ENCODE peak calls at places on chromosome 9, in four cellular contexts. One of them, this sample, is unnamed.

GRCh38 chr9:419571-420156 is 205.0 kb downstream of the DOCK8 start:
- DNase-seq in MM.1S: no peak
- DNase-seq in GM23248: peak
- DNase-seq in kidney epithelial cell: no peak
- DNase-seq in this sample: peak

GRCh38 chr9:37026085-37026935 is 7.8 kb downstream of the PAX5 start:
- DNase-seq in MM.1S: no peak
- DNase-seq in GM23248: peak
- DNase-seq in kidney epithelial cell: no peak
- DNase-seq in this sample: no peak

GRCh38 chr9:34140853-34141252 is 14.4 kb upstream of the DCAF12 start:
- DNase-seq in MM.1S: no peak
- DNase-seq in GM23248: no peak
- DNase-seq in kidney epithelial cell: no peak
- DNase-seq in this sample: no peak

GRCh38 chr9:104539275-104539674 is 2.6 kb upstream of the OR13C3 start:
- DNase-seq in MM.1S: no peak
- DNase-seq in GM23248: no peak
- DNase-seq in kidney epithelial cell: no peak
- DNase-seq in this sample: no peak

GRCh38 chr9:108049026-108049591 is 559.5 kb upstream of the KLF4 start:
- DNase-seq in GM23248: peak
- DNase-seq in kidney epithelial cell: peak
- DNase-seq in MM.1S: no peak
- DNase-seq in this sample: peak

GRCh38 chr9:4985376-4986266 is 549 bp downstream of the JAK2 start:
- DNase-seq in MM.1S: peak
- DNase-seq in GM23248: peak
- DNase-seq in kidney epithelial cell: no peak
- DNase-seq in this sample: peak

GRCh38 chr9:120343416-120343815 is 236.6 kb downstream of the CDK5RAP2 start:
- DNase-seq in MM.1S: no peak
- DNase-seq in kidney epithelial cell: no peak
- DNase-seq in GM23248: no peak
- DNase-seq in this sample: no peak

GRCh38 chr9:103789686-103790085 is 304.4 kb upstream of the SMC2 start:
- DNase-seq in MM.1S: peak
- DNase-seq in kidney epithelial cell: no peak
- DNase-seq in GM23248: peak
- DNase-seq in this sample: peak

GRCh38 chr9:135702002-135702721 is at the start of gene KCNT1:
- DNase-seq in kidney epithelial cell: no peak
- DNase-seq in GM23248: peak
- DNase-seq in MM.1S: peak
- DNase-seq in this sample: peak
- H3K4me3 ChIP-seq in kidney epithelial cell: no peak
- H3K4me3 ChIP-seq in GM23248: no peak
- H3K4me3 ChIP-seq in MM.1S: no peak
- H3K4me3 ChIP-seq in this sample: no peak

GRCh38 chr9:136095028-136095494 is at the start of gene NACC2:
- DNase-seq in GM23248: peak
- DNase-seq in MM.1S: no peak
- DNase-seq in kidney epithelial cell: no peak
- DNase-seq in this sample: peak

GRCh38 chr9:136096505-136097001 is 1.5 kb upstream of the NACC2 start:
- DNase-seq in MM.1S: no peak
- DNase-seq in GM23248: no peak
- DNase-seq in kidney epithelial cell: no peak
- DNase-seq in this sample: no peak

GRCh38 chr9:136093331-136093986 is 1.6 kb downstream of the NACC2 start:
- DNase-seq in MM.1S: no peak
- DNase-seq in GM23248: peak
- DNase-seq in kidney epithelial cell: no peak
- DNase-seq in this sample: peak

GRCh38 chr9:136093995-136094881 is 851 bp downstream of the NACC2 start:
- DNase-seq in GM23248: peak
- DNase-seq in kidney epithelial cell: no peak
- DNase-seq in MM.1S: no peak
- DNase-seq in this sample: peak

DNA sequence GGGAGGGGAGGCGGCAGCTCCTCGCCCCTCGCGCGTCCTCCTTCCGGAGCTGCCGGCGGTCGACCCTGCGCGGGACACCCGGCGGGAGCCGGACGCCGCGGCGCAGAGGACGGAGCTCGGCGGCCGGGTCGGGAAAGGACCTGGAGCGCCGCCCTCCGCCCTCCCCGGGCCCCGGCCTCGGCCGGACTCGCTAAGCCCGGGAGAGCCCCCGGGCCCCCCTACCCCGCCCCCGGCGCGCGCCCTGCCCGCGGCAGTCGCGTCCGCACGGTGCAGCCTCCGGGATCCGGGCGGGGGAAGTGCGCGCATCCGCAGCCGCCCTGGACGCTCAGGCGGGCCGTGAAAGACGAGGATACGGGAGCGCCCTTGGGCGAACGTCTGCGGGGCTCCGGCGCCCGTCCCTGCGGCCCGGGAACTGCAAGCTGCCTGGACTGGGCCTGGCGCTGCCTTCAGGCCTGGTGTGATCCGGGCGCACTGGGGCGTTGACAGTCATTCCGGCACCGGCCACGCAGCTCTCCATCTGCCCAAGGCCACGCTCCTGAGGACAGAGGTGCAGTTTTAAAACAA is 488 bp upstream of the NACC2 start:
- DNase-seq in GM23248: peak
- DNase-seq in kidney epithelial cell: no peak
- DNase-seq in MM.1S: no peak
- DNase-seq in this sample: peak
- H3K4me3 ChIP-seq in GM23248: peak
- H3K4me3 ChIP-seq in kidney epithelial cell: peak
- H3K4me3 ChIP-seq in MM.1S: no peak
- H3K4me3 ChIP-seq in this sample: peak

GRCh38 chr9:124078641-124079040 is 67.1 kb downstream of the LHX2 start:
- DNase-seq in kidney epithelial cell: no peak
- DNase-seq in MM.1S: no peak
- DNase-seq in GM23248: peak
- DNase-seq in this sample: peak
- H3K4me3 ChIP-seq in kidney epithelial cell: no peak
- H3K4me3 ChIP-seq in MM.1S: no peak
- H3K4me3 ChIP-seq in GM23248: peak
- H3K4me3 ChIP-seq in this sample: no peak

DNA sequence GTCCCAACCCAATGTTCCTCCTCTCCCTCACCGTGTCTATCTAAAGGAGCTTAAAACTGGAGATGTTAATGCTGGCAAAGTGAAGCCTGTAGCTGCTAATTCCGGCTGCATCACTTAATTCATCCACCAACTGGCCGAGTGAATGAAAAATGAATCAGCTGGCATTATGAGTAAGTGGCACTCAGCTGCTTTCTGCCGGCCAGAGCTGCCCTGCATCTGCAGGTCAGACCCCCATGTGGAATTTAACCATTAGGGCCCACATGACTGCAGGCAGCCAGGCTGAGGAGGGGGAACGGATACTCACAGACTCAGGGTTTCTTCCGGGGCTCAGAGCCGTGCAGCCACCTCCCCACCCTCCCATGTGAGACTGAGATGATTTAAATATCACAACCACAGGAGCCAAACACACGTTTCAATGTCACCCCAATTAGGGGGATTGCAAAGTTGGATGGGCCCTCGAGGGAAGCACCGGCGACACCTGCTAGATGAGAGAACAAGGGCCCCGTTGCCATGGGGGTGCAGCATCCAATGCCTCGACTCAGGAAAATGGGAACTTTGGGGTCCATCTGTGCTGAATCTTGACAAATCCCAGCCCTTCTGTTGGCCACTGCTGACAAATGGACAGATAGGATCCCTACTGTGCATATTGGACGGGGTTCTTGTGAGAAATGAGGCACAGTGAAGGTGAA is 115.6 kb upstream of the ALDH1B1 start:
- DNase-seq in kidney epithelial cell: no peak
- DNase-seq in GM23248: no peak
- DNase-seq in MM.1S: no peak
- DNase-seq in this sample: no peak
- H3K4me3 ChIP-seq in kidney epithelial cell: no peak
- H3K4me3 ChIP-seq in GM23248: no peak
- H3K4me3 ChIP-seq in MM.1S: no peak
- H3K4me3 ChIP-seq in this sample: no peak

GRCh38 chr9:116549061-116549664 is 137.9 kb upstream of the TRIM32 start:
- DNase-seq in kidney epithelial cell: peak
- DNase-seq in MM.1S: no peak
- DNase-seq in GM23248: peak
- DNase-seq in this sample: peak

GRCh38 chr9:116544896-116545295 is 142.2 kb upstream of the TRIM32 start:
- DNase-seq in kidney epithelial cell: no peak
- DNase-seq in GM23248: no peak
- DNase-seq in MM.1S: no peak
- DNase-seq in this sample: no peak

GRCh38 chr9:116546711-116547581 is 140.2 kb upstream of the TRIM32 start:
- DNase-seq in GM23248: peak
- DNase-seq in kidney epithelial cell: no peak
- DNase-seq in MM.1S: no peak
- DNase-seq in this sample: peak

GRCh38 chr9:116549786-116550660 is 137.1 kb upstream of the TRIM32 start:
- DNase-seq in kidney epithelial cell: no peak
- DNase-seq in MM.1S: no peak
- DNase-seq in GM23248: peak
- DNase-seq in this sample: peak

DNA sequence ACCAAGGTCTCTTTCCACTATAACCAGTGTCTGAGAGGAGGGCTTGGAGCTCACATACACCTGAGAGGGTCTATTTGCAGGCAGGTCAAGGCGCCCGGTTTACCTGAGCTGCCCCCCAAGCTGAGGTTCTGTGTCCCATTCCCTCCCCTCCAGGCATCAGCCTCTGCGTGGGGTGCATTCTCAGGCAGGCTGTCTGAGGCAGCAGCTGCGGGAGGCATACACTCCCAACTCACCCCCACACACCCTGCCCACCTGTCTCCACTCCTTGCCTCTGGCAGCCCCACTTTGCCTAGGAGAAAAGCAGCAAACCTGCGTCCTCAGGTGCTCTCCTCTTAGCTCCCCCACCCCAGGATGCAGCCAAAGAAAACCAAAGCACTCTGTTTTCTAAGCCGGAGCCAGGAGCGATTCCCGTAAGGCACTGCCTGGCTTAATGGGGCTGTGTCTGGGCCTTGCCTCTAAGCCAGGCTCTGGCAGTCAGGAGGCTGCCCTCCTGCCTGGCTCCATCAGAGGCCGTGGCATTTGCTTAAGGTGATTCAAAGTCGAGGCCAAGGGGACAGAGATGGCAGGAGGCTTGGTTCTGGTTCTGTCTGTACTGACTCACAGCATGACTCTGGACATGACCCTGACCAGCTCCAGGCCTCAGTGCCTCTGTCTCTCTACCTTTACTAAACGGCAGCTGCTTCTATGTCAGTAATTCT is 139.2 kb upstream of the TRIM32 start:
- DNase-seq in kidney epithelial cell: no peak
- DNase-seq in MM.1S: no peak
- DNase-seq in GM23248: no peak
- DNase-seq in this sample: no peak
- H3K4me3 ChIP-seq in kidney epithelial cell: no peak
- H3K4me3 ChIP-seq in MM.1S: no peak
- H3K4me3 ChIP-seq in GM23248: no peak
- H3K4me3 ChIP-seq in this sample: no peak

GRCh38 chr9:69961834-69962233 is 81.8 kb upstream of the MAMDC2 start:
- DNase-seq in kidney epithelial cell: no peak
- DNase-seq in MM.1S: no peak
- DNase-seq in GM23248: peak
- DNase-seq in this sample: no peak

GRCh38 chr9:69965416-69966145 is 78.1 kb upstream of the MAMDC2 start:
- DNase-seq in kidney epithelial cell: no peak
- DNase-seq in MM.1S: no peak
- DNase-seq in GM23248: peak
- DNase-seq in this sample: no peak

GRCh38 chr9:69964446-69964845 is 79.2 kb upstream of the MAMDC2 start:
- DNase-seq in MM.1S: no peak
- DNase-seq in kidney epithelial cell: no peak
- DNase-seq in GM23248: no peak
- DNase-seq in this sample: no peak

DNA sequence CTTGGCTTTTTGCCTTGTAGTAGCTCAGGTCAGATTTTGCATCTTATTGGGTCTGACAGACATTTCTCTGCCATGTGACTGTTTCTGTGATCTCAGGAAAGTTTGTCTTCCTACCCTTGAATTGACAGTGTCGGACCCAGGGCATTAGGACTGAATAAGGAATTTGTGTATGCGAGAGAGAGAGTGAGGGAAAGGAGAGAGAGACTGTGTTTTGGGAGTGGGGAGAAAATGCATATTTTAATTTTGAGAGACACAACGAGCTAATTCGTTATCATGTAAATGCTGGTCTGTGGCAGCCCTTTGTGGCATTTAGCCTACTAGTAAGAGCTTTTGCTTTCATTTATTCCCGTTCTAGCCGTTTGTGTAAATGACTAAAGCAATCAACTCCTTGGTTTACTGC is 79.9 kb upstream of the MAMDC2 start:
- DNase-seq in GM23248: peak
- DNase-seq in kidney epithelial cell: no peak
- DNase-seq in MM.1S: no peak
- DNase-seq in this sample: no peak
- H3K4me3 ChIP-seq in GM23248: peak
- H3K4me3 ChIP-seq in kidney epithelial cell: no peak
- H3K4me3 ChIP-seq in MM.1S: no peak
- H3K4me3 ChIP-seq in this sample: no peak

DNA sequence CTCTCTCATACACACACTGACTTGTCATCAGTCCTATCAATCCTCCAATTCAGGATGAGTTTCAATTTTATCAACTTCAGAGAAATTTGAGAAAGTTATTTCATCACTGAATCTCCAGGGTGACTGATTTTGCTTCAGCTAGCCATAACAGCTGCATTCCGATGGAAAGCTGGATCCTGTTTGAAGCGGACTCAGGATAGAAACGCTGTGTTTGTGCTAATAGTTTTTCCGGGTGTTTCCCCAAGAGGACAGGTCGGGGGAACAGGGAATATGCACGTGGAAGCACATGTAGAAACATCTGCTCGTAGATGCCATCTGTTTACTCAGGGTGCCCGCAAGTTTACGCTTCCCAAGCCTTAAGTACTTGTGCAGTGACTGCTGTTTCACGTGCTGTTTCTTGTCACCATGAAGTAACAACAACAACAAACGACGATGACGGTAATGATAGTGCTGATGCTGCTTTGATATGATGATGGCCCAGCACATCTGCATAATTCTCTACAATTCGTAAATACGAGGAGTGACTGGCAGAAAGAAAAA is 263.7 kb upstream of the DAPK1 start:
- DNase-seq in GM23248: no peak
- DNase-seq in MM.1S: no peak
- DNase-seq in kidney epithelial cell: no peak
- DNase-seq in this sample: peak
- H3K4me3 ChIP-seq in GM23248: no peak
- H3K4me3 ChIP-seq in MM.1S: no peak
- H3K4me3 ChIP-seq in kidney epithelial cell: no peak
- H3K4me3 ChIP-seq in this sample: no peak